ENCODE peak calls at places on chromosome 10, in six cellular contexts. Q is stimulated activated naive B cell treated with anti-CD40 and anti-IgM and Interleukin-4, amounts not matched to agents 10 μg/mL and 1 μg/mL and 100 μg/mL, for 72 hours; Z is activated CD4-positive, alpha-beta T cell treated with anti-CD3 and anti-CD28 coated beads for 48 hours; L is NCI-H774; F is stimulated activated CD8-positive, alpha-beta memory T cell treated with anti-CD3 and anti-CD28 coated beads, Interleukin-7, amount 100 ng/mL, for 24 hours; U is nucleus accumbens. M is an unnamed sample.

GRCh38 chr10:52729259-52730104 is 43.1 kb downstream of the MBL2 start:
- DNase-seq in Q (no peak), Z (no peak), L (peak), F (no peak), U (no peak), M (no peak)

GRCh38 chr10:12212454-12212853 is 16.5 kb downstream of the CDC123 start:
- DNase-seq in Q (no peak), Z (no peak), L (no peak), F (no peak), U (no peak), M (no peak)

GRCh38 chr10:1399431-1400120 is 337.7 kb downstream of the ADARB2 start:
- DNase-seq in Q (no peak), Z (no peak), L (no peak), F (no peak), U (no peak), M (no peak)

GRCh38 chr10:98354491-98354890 is 60.5 kb downstream of the PYROXD2 start:
- DNase-seq in Q (no peak), Z (no peak), L (no peak), F (no peak), U (no peak), M (no peak)

GRCh38 chr10:60760711-60761210 is 17.5 kb upstream of the CDK1 start:
- DNase-seq in Q (no peak), Z (no peak), L (no peak), F (no peak), U (no peak), M (no peak)

GRCh38 chr10:84179059-84179710 is 5.6 kb downstream of the GPR15LG start:
- DNase-seq in Q (peak), Z (peak), L (peak), F (no peak), U (no peak), M (no peak)

GRCh38 chr10:28774051-28774995 is 97.0 kb downstream of the BAMBI start:
- DNase-seq in Q (no peak), Z (no peak), L (no peak), F (no peak), U (no peak), M (no peak)

GRCh38 chr10:340646-341045 is 205.4 kb downstream of the ZMYND11 start:
- DNase-seq in Q (no peak), Z (no peak), L (no peak), F (no peak), U (no peak), M (no peak)

GRCh38 chr10:2917926-2918325 is 149.4 kb upstream of the PFKP start:
- DNase-seq in Q (no peak), Z (no peak), L (no peak), F (no peak), U (no peak), M (no peak)

GRCh38 chr10:28690545-28690944 is 13.2 kb downstream of the BAMBI start:
- DNase-seq in Q (no peak), Z (no peak), L (no peak), F (no peak), U (no peak), M (no peak)

GRCh38 chr10:110524864-110525242 is 27.1 kb downstream of the DUSP5 start:
- DNase-seq in Q (no peak), Z (no peak), L (no peak), F (no peak), U (no peak), M (no peak)

GRCh38 chr10:112687647-112688046 is 240.6 kb downstream of the VTI1A start:
- DNase-seq in Q (no peak), Z (no peak), L (no peak), F (no peak), U (no peak), M (no peak)

GRCh38 chr10:96991313-96991841 is 159.3 kb downstream of the LCOR start:
- DNase-seq in Q (no peak), Z (no peak), L (no peak), F (no peak), U (no peak), M (no peak)

GRCh38 chr10:22086730-22087364 is 83.3 kb upstream of the DNAJC1 start:
- DNase-seq in Q (no peak), Z (no peak), L (peak), F (no peak), U (no peak), M (peak)

GRCh38 chr10:15521507-15521906 is 150.4 kb upstream of the FAM171A1 start:
- DNase-seq in Q (no peak), Z (no peak), L (no peak), F (no peak), U (no peak), M (no peak)